ENCODE peak calls at places on chromosomes 1 and 21, in nine cellular contexts. One of them, this sample, is unnamed.

GRCh38 chr1:168234846-168235547 is 9.2 kb downstream of the SFT2D2 start:
- DNase-seq in ovary: no peak
- DNase-seq in cardiac fibroblast: peak
- DNase-seq in effector memory CD4-positive, alpha-beta T cell: peak
- DNase-seq in Caco-2: peak
- DNase-seq in uterus: no peak
- DNase-seq in fibroblast of lung: peak
- DNase-seq in tibial nerve: no peak
- DNase-seq in astrocyte: peak
- DNase-seq in this sample: no peak

GRCh38 chr1:152442765-152443164 is 28.7 kb upstream of the CRNN start:
- DNase-seq in astrocyte: peak
- DNase-seq in ovary: no peak
- DNase-seq in Caco-2: no peak
- DNase-seq in uterus: no peak
- DNase-seq in effector memory CD4-positive, alpha-beta T cell: no peak
- DNase-seq in cardiac fibroblast: peak
- DNase-seq in tibial nerve: no peak
- DNase-seq in fibroblast of lung: peak
- DNase-seq in this sample: no peak

GRCh38 chr1:31788825-31789256 is 24.7 kb upstream of the ADGRB2 start:
- DNase-seq in effector memory CD4-positive, alpha-beta T cell: no peak
- DNase-seq in ovary: no peak
- DNase-seq in tibial nerve: no peak
- DNase-seq in cardiac fibroblast: peak
- DNase-seq in fibroblast of lung: peak
- DNase-seq in astrocyte: peak
- DNase-seq in Caco-2: no peak
- DNase-seq in uterus: no peak
- DNase-seq in this sample: peak

GRCh38 chr1:27057389-27057788 is 44.7 kb upstream of the TENT5B start:
- DNase-seq in astrocyte: no peak
- DNase-seq in uterus: no peak
- DNase-seq in cardiac fibroblast: no peak
- DNase-seq in ovary: no peak
- DNase-seq in tibial nerve: no peak
- DNase-seq in effector memory CD4-positive, alpha-beta T cell: no peak
- DNase-seq in Caco-2: no peak
- DNase-seq in fibroblast of lung: no peak
- DNase-seq in this sample: no peak

GRCh38 chr1:59020151-59020997 is 236.5 kb upstream of the JUN start:
- DNase-seq in astrocyte: peak
- DNase-seq in effector memory CD4-positive, alpha-beta T cell: no peak
- DNase-seq in ovary: peak
- DNase-seq in fibroblast of lung: peak
- DNase-seq in cardiac fibroblast: peak
- DNase-seq in Caco-2: no peak
- DNase-seq in uterus: peak
- DNase-seq in tibial nerve: no peak
- DNase-seq in this sample: no peak

GRCh38 chr1:43622901-43623780 is 26.8 kb upstream of the KDM4A start:
- DNase-seq in astrocyte: no peak
- DNase-seq in fibroblast of lung: no peak
- DNase-seq in tibial nerve: no peak
- DNase-seq in cardiac fibroblast: no peak
- DNase-seq in uterus: no peak
- DNase-seq in ovary: peak
- DNase-seq in effector memory CD4-positive, alpha-beta T cell: no peak
- DNase-seq in Caco-2: no peak
- DNase-seq in this sample: no peak

GRCh38 chr21:33402011-33402979 is 918 bp upstream of the IFNGR2 start:
- DNase-seq in fibroblast of lung: peak
- DNase-seq in uterus: peak
- DNase-seq in astrocyte: peak
- DNase-seq in effector memory CD4-positive, alpha-beta T cell: no peak
- DNase-seq in Caco-2: no peak
- DNase-seq in ovary: peak
- DNase-seq in tibial nerve: peak
- DNase-seq in cardiac fibroblast: peak
- DNase-seq in this sample: no peak

GRCh38 chr1:233613252-233614172 is at the start of gene KCNK1:
- DNase-seq in ovary: peak
- DNase-seq in uterus: peak
- DNase-seq in Caco-2: peak
- DNase-seq in tibial nerve: no peak
- DNase-seq in fibroblast of lung: peak
- DNase-seq in astrocyte: peak
- DNase-seq in effector memory CD4-positive, alpha-beta T cell: no peak
- DNase-seq in cardiac fibroblast: peak
- DNase-seq in this sample: peak

GRCh38 chr1:90708236-90708786 is 8.8 kb downstream of the BARHL2 start:
- DNase-seq in tibial nerve: no peak
- DNase-seq in effector memory CD4-positive, alpha-beta T cell: no peak
- DNase-seq in cardiac fibroblast: no peak
- DNase-seq in ovary: no peak
- DNase-seq in uterus: no peak
- DNase-seq in Caco-2: no peak
- DNase-seq in astrocyte: no peak
- DNase-seq in fibroblast of lung: no peak
- DNase-seq in this sample: no peak

GRCh38 chr1:71080782-71081696 is at the start of gene ZRANB2:
- DNase-seq in uterus: peak
- DNase-seq in fibroblast of lung: peak
- DNase-seq in ovary: peak
- DNase-seq in effector memory CD4-positive, alpha-beta T cell: peak
- DNase-seq in tibial nerve: peak
- DNase-seq in Caco-2: peak
- DNase-seq in astrocyte: peak
- DNase-seq in cardiac fibroblast: peak
- DNase-seq in this sample: peak

GRCh38 chr1:201945157-201945556 is 1.2 kb downstream of the LMOD1 start:
- DNase-seq in effector memory CD4-positive, alpha-beta T cell: no peak
- DNase-seq in ovary: no peak
- DNase-seq in Caco-2: no peak
- DNase-seq in fibroblast of lung: no peak
- DNase-seq in cardiac fibroblast: no peak
- DNase-seq in astrocyte: no peak
- DNase-seq in uterus: no peak
- DNase-seq in tibial nerve: no peak
- DNase-seq in this sample: no peak

GRCh38 chr1:20883766-20884165 is 96.7 kb upstream of the HP1BP3 start:
- DNase-seq in ovary: no peak
- DNase-seq in uterus: no peak
- DNase-seq in tibial nerve: no peak
- DNase-seq in cardiac fibroblast: peak
- DNase-seq in effector memory CD4-positive, alpha-beta T cell: no peak
- DNase-seq in Caco-2: no peak
- DNase-seq in fibroblast of lung: peak
- DNase-seq in astrocyte: peak
- DNase-seq in this sample: no peak

GRCh38 chr1:42758641-42759040 is 8.2 kb downstream of the P3H1 start:
- DNase-seq in effector memory CD4-positive, alpha-beta T cell: no peak
- DNase-seq in cardiac fibroblast: no peak
- DNase-seq in Caco-2: no peak
- DNase-seq in tibial nerve: no peak
- DNase-seq in uterus: no peak
- DNase-seq in fibroblast of lung: no peak
- DNase-seq in astrocyte: no peak
- DNase-seq in ovary: no peak
- DNase-seq in this sample: no peak

GRCh38 chr1:117092594-117092993 is 29.0 kb downstream of the TRIM45 start:
- DNase-seq in ovary: no peak
- DNase-seq in fibroblast of lung: no peak
- DNase-seq in astrocyte: no peak
- DNase-seq in tibial nerve: no peak
- DNase-seq in cardiac fibroblast: no peak
- DNase-seq in uterus: no peak
- DNase-seq in Caco-2: no peak
- DNase-seq in effector memory CD4-positive, alpha-beta T cell: no peak
- DNase-seq in this sample: no peak

GRCh38 chr1:17314491-17314971 is 6.5 kb downstream of the PADI4 start:
- DNase-seq in Caco-2: no peak
- DNase-seq in effector memory CD4-positive, alpha-beta T cell: no peak
- DNase-seq in astrocyte: no peak
- DNase-seq in cardiac fibroblast: no peak
- DNase-seq in tibial nerve: no peak
- DNase-seq in uterus: no peak
- DNase-seq in ovary: no peak
- DNase-seq in fibroblast of lung: no peak
- DNase-seq in this sample: no peak

GRCh38 chr1:107534632-107535031 is 393.8 kb downstream of the NTNG1 start:
- DNase-seq in Caco-2: no peak
- DNase-seq in cardiac fibroblast: no peak
- DNase-seq in effector memory CD4-positive, alpha-beta T cell: no peak
- DNase-seq in astrocyte: no peak
- DNase-seq in tibial nerve: no peak
- DNase-seq in uterus: no peak
- DNase-seq in fibroblast of lung: no peak
- DNase-seq in ovary: no peak
- DNase-seq in this sample: no peak

GRCh38 chr1:41351262-41352151 is 9.7 kb upstream of the FOXO6 start:
- DNase-seq in uterus: no peak
- DNase-seq in tibial nerve: no peak
- DNase-seq in fibroblast of lung: no peak
- DNase-seq in Caco-2: no peak
- DNase-seq in effector memory CD4-positive, alpha-beta T cell: no peak
- DNase-seq in ovary: no peak
- DNase-seq in cardiac fibroblast: no peak
- DNase-seq in astrocyte: no peak
- DNase-seq in this sample: no peak

GRCh38 chr1:246153796-246154212 is 353.3 kb downstream of the SMYD3 start:
- DNase-seq in cardiac fibroblast: no peak
- DNase-seq in tibial nerve: no peak
- DNase-seq in astrocyte: peak
- DNase-seq in effector memory CD4-positive, alpha-beta T cell: no peak
- DNase-seq in Caco-2: no peak
- DNase-seq in fibroblast of lung: peak
- DNase-seq in ovary: no peak
- DNase-seq in uterus: no peak
- DNase-seq in this sample: no peak

GRCh38 chr1:91781371-91781825 is 104.6 kb downstream of the TGFBR3 start:
- DNase-seq in fibroblast of lung: peak
- DNase-seq in ovary: no peak
- DNase-seq in uterus: no peak
- DNase-seq in astrocyte: peak
- DNase-seq in cardiac fibroblast: peak
- DNase-seq in Caco-2: no peak
- DNase-seq in tibial nerve: no peak
- DNase-seq in effector memory CD4-positive, alpha-beta T cell: no peak
- DNase-seq in this sample: peak

GRCh38 chr1:181497870-181498269 is 14.6 kb downstream of the CACNA1E start:
- DNase-seq in uterus: no peak
- DNase-seq in cardiac fibroblast: no peak
- DNase-seq in astrocyte: no peak
- DNase-seq in fibroblast of lung: no peak
- DNase-seq in effector memory CD4-positive, alpha-beta T cell: no peak
- DNase-seq in tibial nerve: no peak
- DNase-seq in ovary: no peak
- DNase-seq in Caco-2: no peak
- DNase-seq in this sample: no peak

GRCh38 chr1:92859400-92860039 is 27.7 kb downstream of the RPL5 start:
- DNase-seq in Caco-2: no peak
- DNase-seq in fibroblast of lung: no peak
- DNase-seq in tibial nerve: no peak
- DNase-seq in ovary: no peak
- DNase-seq in astrocyte: no peak
- DNase-seq in cardiac fibroblast: no peak
- DNase-seq in uterus: no peak
- DNase-seq in effector memory CD4-positive, alpha-beta T cell: no peak
- DNase-seq in this sample: no peak
- H3K4me3 ChIP-seq in Caco-2: no peak
- H3K4me3 ChIP-seq in fibroblast of lung: no peak
- H3K4me3 ChIP-seq in tibial nerve: no peak
- H3K4me3 ChIP-seq in ovary: no peak
- H3K4me3 ChIP-seq in astrocyte: no peak
- H3K4me3 ChIP-seq in cardiac fibroblast: no peak
- H3K4me3 ChIP-seq in uterus: no peak
- H3K4me3 ChIP-seq in effector memory CD4-positive, alpha-beta T cell: no peak
- H3K4me3 ChIP-seq in this sample: no peak

DNA sequence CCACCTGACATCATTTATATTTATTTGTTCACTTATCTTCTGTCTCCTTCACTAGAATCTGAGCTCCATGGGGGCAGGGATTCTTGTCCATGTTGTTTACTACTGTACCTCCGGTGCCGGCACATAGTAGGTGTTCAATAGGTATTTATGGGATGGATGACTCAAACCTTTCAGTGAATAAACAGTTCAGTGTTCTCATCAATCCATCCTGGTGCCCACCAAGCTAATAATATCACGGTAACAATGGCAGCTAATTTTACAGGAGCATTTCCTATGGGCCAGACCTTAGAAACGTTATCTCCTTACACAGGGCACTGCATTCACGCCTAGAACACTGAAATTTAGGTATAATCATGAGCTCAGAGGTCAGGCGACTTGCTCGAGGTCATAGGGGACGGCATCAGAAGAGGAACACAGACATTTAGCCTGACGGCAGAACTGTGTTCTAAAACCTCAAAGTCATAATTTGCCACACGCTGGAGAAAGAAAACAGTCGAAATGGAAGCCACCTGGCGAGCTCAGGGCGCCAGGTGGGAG is 1.3 kb upstream of the DRAXIN start:
- DNase-seq in astrocyte: no peak
- DNase-seq in fibroblast of lung: no peak
- DNase-seq in Caco-2: no peak
- DNase-seq in ovary: no peak
- DNase-seq in effector memory CD4-positive, alpha-beta T cell: no peak
- DNase-seq in uterus: no peak
- DNase-seq in tibial nerve: no peak
- DNase-seq in cardiac fibroblast: no peak
- DNase-seq in this sample: no peak
- H3K4me3 ChIP-seq in astrocyte: peak
- H3K4me3 ChIP-seq in fibroblast of lung: no peak
- H3K4me3 ChIP-seq in Caco-2: peak
- H3K4me3 ChIP-seq in ovary: no peak
- H3K4me3 ChIP-seq in effector memory CD4-positive, alpha-beta T cell: no peak
- H3K4me3 ChIP-seq in uterus: no peak
- H3K4me3 ChIP-seq in tibial nerve: no peak
- H3K4me3 ChIP-seq in cardiac fibroblast: no peak
- H3K4me3 ChIP-seq in this sample: no peak

DNA sequence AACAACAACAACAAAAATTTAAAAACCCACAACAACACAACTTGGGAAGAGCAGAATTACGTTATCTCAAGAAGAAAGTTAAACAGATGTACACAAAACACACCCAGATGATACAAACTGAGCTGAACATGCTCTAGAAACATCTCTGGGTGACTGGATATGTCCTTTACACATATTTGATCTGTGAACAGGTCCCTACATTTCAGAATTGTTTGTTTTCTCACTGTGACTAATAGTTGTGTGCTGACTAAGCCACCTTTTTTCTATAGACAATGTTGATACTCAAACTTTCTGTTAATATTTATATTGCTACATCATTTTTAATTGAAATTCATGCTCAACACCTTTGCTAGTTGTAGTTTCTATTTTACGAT is 994 bp upstream of the F11R start:
- DNase-seq in tibial nerve: no peak
- DNase-seq in effector memory CD4-positive, alpha-beta T cell: no peak
- DNase-seq in fibroblast of lung: no peak
- DNase-seq in cardiac fibroblast: peak
- DNase-seq in astrocyte: no peak
- DNase-seq in uterus: no peak
- DNase-seq in Caco-2: no peak
- DNase-seq in ovary: no peak
- DNase-seq in this sample: no peak
- H3K4me3 ChIP-seq in tibial nerve: no peak
- H3K4me3 ChIP-seq in effector memory CD4-positive, alpha-beta T cell: no peak
- H3K4me3 ChIP-seq in fibroblast of lung: no peak
- H3K4me3 ChIP-seq in cardiac fibroblast: no peak
- H3K4me3 ChIP-seq in astrocyte: no peak
- H3K4me3 ChIP-seq in uterus: no peak
- H3K4me3 ChIP-seq in Caco-2: peak
- H3K4me3 ChIP-seq in ovary: no peak
- H3K4me3 ChIP-seq in this sample: no peak

GRCh38 chr1:6960291-6960758 is 175.1 kb downstream of the CAMTA1 start:
- DNase-seq in astrocyte: peak
- DNase-seq in ovary: peak
- DNase-seq in Caco-2: no peak
- DNase-seq in fibroblast of lung: peak
- DNase-seq in tibial nerve: no peak
- DNase-seq in uterus: peak
- DNase-seq in cardiac fibroblast: no peak
- DNase-seq in effector memory CD4-positive, alpha-beta T cell: no peak
- DNase-seq in this sample: peak
- H3K4me3 ChIP-seq in astrocyte: no peak
- H3K4me3 ChIP-seq in ovary: no peak
- H3K4me3 ChIP-seq in Caco-2: no peak
- H3K4me3 ChIP-seq in fibroblast of lung: no peak
- H3K4me3 ChIP-seq in tibial nerve: no peak
- H3K4me3 ChIP-seq in uterus: no peak
- H3K4me3 ChIP-seq in cardiac fibroblast: no peak
- H3K4me3 ChIP-seq in effector memory CD4-positive, alpha-beta T cell: no peak
- H3K4me3 ChIP-seq in this sample: no peak

This sample was measured in AG09309.